ENCODE peak calls at places on chromosomes 7 and 10, in nine cellular contexts. K is astrocyte of the cerebellum, Y is foreskin fibroblast, G is MM.1S, Z is psoas muscle, C is coronary artery, T is A673, E is OCI-LY7, M is pancreas. O is an unnamed sample.

GRCh38 chr7:26507375-26508068 is 215.9 kb downstream of the SNX10 start:
- DNase-seq in C (no peak), E (no peak), G (no peak), Z (no peak), Y (no peak), M (no peak), K (no peak), T (no peak), O (no peak)

GRCh38 chr10:79947083-79947415 is 1.9 kb downstream of the SFTPD start:
- DNase-seq in M (no peak), C (no peak), T (no peak), K (no peak), G (no peak), Y (no peak), E (no peak), Z (no peak), O (no peak)

GRCh38 chr10:71868192-71868697 is 17.2 kb upstream of the PSAP start:
- DNase-seq in Y (peak; percentile 87), E (peak; percentile 39), M (peak; percentile 47), K (peak; percentile 48), C (no peak), T (no peak), Z (peak; percentile 72), G (peak; percentile 85), O (no peak)

GRCh38 chr7:22801907-22802306 is 20.7 kb downstream of the TOMM7 start:
- DNase-seq in G (no peak), T (peak; percentile 13), C (no peak), M (no peak), K (no peak), Z (no peak), Y (no peak), E (no peak), O (no peak)

GRCh38 chr10:79144341-79145173 is 75.8 kb downstream of the ZMIZ1 start:
- DNase-seq in K (no peak), C (no peak), Y (no peak), T (no peak), M (no peak), G (no peak), Z (no peak), E (no peak), O (no peak)

GRCh38 chr7:12436126-12436525 is 32.5 kb upstream of the VWDE start:
- DNase-seq in Y (peak; percentile 47), E (no peak), T (no peak), K (no peak), C (no peak), M (no peak), G (no peak), Z (no peak), O (no peak)

GRCh38 chr7:95905165-95905564 is 132.8 kb downstream of the DYNC1I1 start:
- DNase-seq in G (no peak), Y (no peak), K (no peak), T (no peak), E (no peak), M (no peak), Z (no peak), C (no peak), O (no peak)

GRCh38 chr7:86453454-86453853 is 190.3 kb upstream of the GRM3 start:
- DNase-seq in K (no peak), C (no peak), M (no peak), G (no peak), E (no peak), T (no peak), Z (no peak), Y (no peak), O (no peak)

GRCh38 chr7:123797673-123798526 is 47.1 kb upstream of the HYAL4 start:
- DNase-seq in C (no peak), M (no peak), G (peak; percentile 57), Y (peak; percentile 67), E (peak; percentile 17), T (peak; percentile 70), Z (no peak), K (peak; percentile 93), O (no peak)

GRCh38 chr10:28551086-28551485 is 18.2 kb downstream of the WAC start:
- DNase-seq in M (no peak), Z (no peak), C (no peak), T (peak; percentile 48), G (no peak), E (no peak), K (no peak), Y (no peak), O (no peak)

GRCh38 chr7:99742737-99743394 is 7.9 kb upstream of the CYP3A7 start:
- DNase-seq in C (no peak), T (no peak), Z (no peak), M (no peak), K (no peak), G (no peak), Y (no peak), E (no peak), O (no peak)

GRCh38 chr7:94882891-94883290 is 24.5 kb upstream of the PPP1R9A start:
- DNase-seq in Z (no peak), E (no peak), K (no peak), C (no peak), M (no peak), T (no peak), Y (no peak), G (no peak), O (no peak)

GRCh38 chr10:54124209-54124890 is 676.7 kb downstream of the PCDH15 start:
- DNase-seq in T (no peak), M (no peak), G (no peak), K (no peak), Z (no peak), C (no peak), Y (no peak), E (no peak), O (no peak)

GRCh38 chr10:59064759-59065498 is 111.5 kb upstream of the PHYHIPL start:
- DNase-seq in Y (no peak), Z (no peak), K (no peak), T (no peak), G (no peak), C (no peak), M (no peak), E (no peak), O (no peak)

GRCh38 chr10:71728218-71728737 is 8.7 kb upstream of the C10orf105 start:
- DNase-seq in E (peak; percentile 63), C (no peak), K (no peak), Y (no peak), G (peak; percentile 48), M (no peak), T (no peak), Z (no peak), O (no peak)

GRCh38 chr7:28411876-28412662 is at the start of gene CREB5:
- DNase-seq in G (no peak), T (no peak), E (peak; percentile 34), K (no peak), C (no peak), M (no peak), Z (no peak), Y (no peak), O (no peak)

DNA sequence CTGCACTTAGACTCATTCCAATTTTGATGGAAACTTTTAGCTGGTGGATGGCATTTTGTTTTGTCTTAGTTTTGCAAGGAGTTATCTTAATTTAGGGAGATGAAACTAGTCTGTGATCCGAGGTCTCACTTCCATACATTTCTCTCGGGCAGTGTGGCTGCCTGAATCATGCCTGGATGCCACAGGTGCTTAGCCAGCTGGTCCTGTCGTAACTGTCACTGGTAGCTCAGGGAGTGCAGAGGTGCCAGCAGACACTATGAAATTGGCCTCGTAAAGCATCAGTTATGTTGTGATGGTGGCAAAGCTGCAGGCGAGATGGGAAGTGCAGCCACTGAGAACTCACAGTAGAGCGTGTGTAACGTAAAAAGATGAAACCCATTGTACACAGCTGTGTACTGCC is 74.9 kb downstream of the EGFR start:
- DNase-seq in M (no peak), K (no peak), T (no peak), G (no peak), Y (no peak), Z (no peak), E (no peak), C (no peak), O (no peak)
- TF ChIP-seq CTCF in M (no peak), K (no peak), T (no peak), G (no peak), Y (no peak), Z (no peak), E (no peak), C (no peak), O (no peak)

GRCh38 chr10:5418584-5418983 is 6.2 kb downstream of the NET1 start:
- DNase-seq in G (no peak), T (no peak), C (no peak), M (no peak), Z (no peak), Y (no peak), E (no peak), K (no peak), O (no peak)
- TF ChIP-seq CTCF in G (no peak), T (no peak), C (no peak), M (no peak), Z (no peak), Y (no peak), E (no peak), K (no peak), O (no peak)

DNA sequence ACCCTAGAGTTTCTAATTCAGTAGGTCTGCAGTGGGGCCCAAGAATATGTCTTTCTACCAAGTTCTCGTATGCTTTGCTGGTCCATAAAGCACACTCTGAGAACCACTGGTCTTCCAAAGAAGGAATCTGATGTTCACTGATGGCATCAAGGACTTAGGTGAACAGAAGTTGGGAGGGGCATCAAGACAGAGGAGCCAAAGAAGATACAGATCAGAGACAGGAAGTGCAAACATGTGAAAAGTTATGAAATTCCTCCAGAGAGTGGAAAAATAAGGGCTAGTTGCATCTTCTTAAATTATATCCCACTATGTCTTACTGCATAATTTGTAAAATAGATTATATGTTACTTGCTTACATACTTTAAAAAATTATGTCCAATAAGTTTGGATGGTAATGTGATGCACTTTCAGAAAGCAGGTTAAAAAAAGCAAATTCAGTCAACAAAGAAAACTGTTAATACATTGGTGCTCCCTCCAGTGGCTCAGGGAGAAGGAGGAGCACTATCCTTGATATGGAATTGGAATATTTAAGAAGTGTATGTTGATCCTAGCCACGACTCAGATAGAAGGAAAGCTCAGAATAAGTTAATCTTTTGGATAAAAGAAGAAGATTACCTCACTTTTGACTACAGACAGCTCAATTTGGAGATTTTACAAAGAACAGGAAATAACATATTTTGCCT is 35.8 kb downstream of the CREB3L2 start:
- DNase-seq in M (no peak), E (no peak), T (no peak), Z (no peak), G (no peak), C (no peak), K (no peak), Y (no peak), O (no peak)
- TF ChIP-seq CTCF in M (no peak), E (no peak), T (peak; percentile 36), Z (no peak), G (no peak), C (no peak), K (peak; percentile 33), Y (peak; percentile 28), O (no peak)

DNA sequence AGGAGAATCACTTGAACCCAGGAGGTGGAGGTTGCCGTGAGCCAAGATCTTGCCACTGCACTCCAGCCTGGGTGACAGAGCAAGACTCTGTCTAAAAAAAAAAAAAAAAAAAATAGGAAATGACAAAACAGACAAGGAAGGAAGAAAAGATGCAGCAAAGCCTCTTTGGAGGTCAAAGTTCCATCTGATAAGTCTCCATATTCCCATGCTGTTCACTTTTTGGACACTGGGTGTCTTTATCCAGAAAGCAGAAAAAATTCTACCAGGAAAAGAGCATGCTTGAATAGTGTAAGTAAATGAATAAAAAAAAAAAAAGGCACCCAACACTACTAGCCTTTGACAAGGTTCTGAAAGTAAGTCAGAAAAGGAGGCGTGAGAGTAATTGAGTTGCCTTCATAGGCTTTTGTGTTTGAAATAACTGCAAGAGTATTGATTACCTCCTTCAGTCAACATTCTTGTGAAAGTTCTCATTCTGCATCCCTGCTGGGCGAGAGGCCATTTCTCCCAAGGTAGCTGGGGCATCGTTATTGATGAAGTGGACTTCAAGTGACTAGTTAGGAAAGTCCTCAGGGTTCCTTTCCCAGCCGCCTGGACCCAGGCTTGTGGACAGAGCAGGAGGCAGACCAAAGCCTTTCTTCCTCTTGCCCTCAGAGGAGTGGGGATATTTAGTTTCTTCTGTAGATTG is 133.3 kb upstream of the KIF5B start:
- DNase-seq in T (peak; percentile 61), Y (no peak), M (no peak), G (no peak), Z (no peak), C (no peak), E (no peak), K (peak; percentile 22), O (no peak)
- TF ChIP-seq CTCF in T (no peak), Y (peak; percentile 9), M (peak; percentile 12), G (no peak), Z (no peak), C (no peak), E (no peak), K (peak; percentile 32), O (peak; percentile 43)

O was measured in mesothelial cell of epicardium.